ENCODE peak calls at places on chromosomes 12 and 14, in four cellular contexts. O is NCI-H2029, R is caudate nucleus, F is gastrocnemius medialis. I is an unnamed sample.

GRCh38 chr14:64721391-64721791 is 17.2 kb downstream of the PLEKHG3 start:
- DNase-seq in O (no peak), R (peak; percentile 19), F (no peak), I (no peak)

GRCh38 chr12:94100254-94100653 is 48.1 kb upstream of the PLXNC1 start:
- DNase-seq in O (peak; percentile 3), R (no peak), F (peak; percentile 62), I (no peak)

GRCh38 chr12:95418142-95418541 is 55.8 kb upstream of the METAP2 start:
- DNase-seq in O (no peak), R (no peak), F (peak; percentile 5), I (no peak)

GRCh38 chr12:4224211-4224878 is 49.2 kb upstream of the CCND2 start:
- DNase-seq in O (no peak), R (no peak), F (no peak), I (no peak)

GRCh38 chr12:111645433-111645832 is 40.3 kb downstream of the BRAP start:
- DNase-seq in O (no peak), R (no peak), F (no peak), I (no peak)

GRCh38 chr14:45906257-45906656 is 653.3 kb upstream of the MIS18BP1 start:
- DNase-seq in O (no peak), R (no peak), F (no peak), I (no peak)

GRCh38 chr12:27984275-27984674 is 11.7 kb upstream of the PTHLH start:
- DNase-seq in O (no peak), R (no peak), F (no peak), I (no peak)

GRCh38 chr14:92984082-92984788 is 61.3 kb downstream of the CHGA start:
- DNase-seq in O (no peak), R (no peak), F (no peak), I (peak; percentile 13)

GRCh38 chr14:92880851-92881250 is 42.1 kb upstream of the CHGA start:
- DNase-seq in O (no peak), R (no peak), F (no peak), I (no peak)

GRCh38 chr12:107884769-107885694 is 110.5 kb downstream of the ASCL4 start:
- DNase-seq in O (peak; percentile 37), R (peak; percentile 3), F (no peak), I (peak; percentile 57)

GRCh38 chr12:15688202-15688736 is 100.9 kb downstream of the EPS8 start:
- DNase-seq in O (no peak), R (peak; percentile 62), F (peak; percentile 37), I (peak; percentile 64)

GRCh38 chr14:89955418-89956293 is at the start of gene TDP1:
- DNase-seq in O (peak; percentile 73), R (peak; percentile 96), F (peak; percentile 93), I (peak; percentile 99)

I was measured in dorsolateral prefrontal cortex.